ENCODE peak calls at places on chromosomes 1 and 21, in six cellular contexts. One of them, this sample, is unnamed.

GRCh38 chr1:205578780-205579571 is 52.8 kb downstream of the ELK4 start:
- DNase-seq in brain microvascular endothelial cell: no peak
- DNase-seq in mucosa of descending colon: peak
- DNase-seq in Peyer's patch: no peak
- DNase-seq in Panc1: no peak
- DNase-seq in HFF-Myc: no peak
- DNase-seq in this sample: no peak

GRCh38 chr1:12634696-12635202 is 9.1 kb upstream of the AADACL4 start:
- DNase-seq in brain microvascular endothelial cell: no peak
- DNase-seq in mucosa of descending colon: no peak
- DNase-seq in Peyer's patch: no peak
- DNase-seq in Panc1: no peak
- DNase-seq in HFF-Myc: no peak
- DNase-seq in this sample: no peak

GRCh38 chr1:41689139-41689538 is 204.7 kb upstream of the EDN2 start:
- DNase-seq in brain microvascular endothelial cell: no peak
- DNase-seq in mucosa of descending colon: no peak
- DNase-seq in Peyer's patch: no peak
- DNase-seq in Panc1: no peak
- DNase-seq in HFF-Myc: no peak
- DNase-seq in this sample: no peak

GRCh38 chr1:58585591-58586151 is 8.6 kb upstream of the TACSTD2 start:
- DNase-seq in brain microvascular endothelial cell: no peak
- DNase-seq in mucosa of descending colon: no peak
- DNase-seq in Peyer's patch: no peak
- DNase-seq in Panc1: no peak
- DNase-seq in HFF-Myc: no peak
- DNase-seq in this sample: no peak

GRCh38 chr1:22876359-22877111 is 96.1 kb downstream of the LACTBL1 start:
- DNase-seq in brain microvascular endothelial cell: peak
- DNase-seq in mucosa of descending colon: no peak
- DNase-seq in Peyer's patch: no peak
- DNase-seq in Panc1: no peak
- DNase-seq in HFF-Myc: no peak
- DNase-seq in this sample: no peak

GRCh38 chr21:25638634-25639166 is 358 bp upstream of the JAM2 start:
- DNase-seq in brain microvascular endothelial cell: no peak
- DNase-seq in mucosa of descending colon: no peak
- DNase-seq in Peyer's patch: no peak
- DNase-seq in Panc1: no peak
- DNase-seq in HFF-Myc: no peak
- DNase-seq in this sample: no peak

GRCh38 chr1:18211764-18212163 is 104.2 kb downstream of the IGSF21 start:
- DNase-seq in brain microvascular endothelial cell: no peak
- DNase-seq in mucosa of descending colon: no peak
- DNase-seq in Peyer's patch: no peak
- DNase-seq in Panc1: no peak
- DNase-seq in HFF-Myc: no peak
- DNase-seq in this sample: no peak

GRCh38 chr1:109980324-109981127 is 4.0 kb upstream of the AHCYL1 start:
- DNase-seq in brain microvascular endothelial cell: no peak
- DNase-seq in mucosa of descending colon: peak
- DNase-seq in Peyer's patch: no peak
- DNase-seq in Panc1: peak
- DNase-seq in HFF-Myc: no peak
- DNase-seq in this sample: no peak

GRCh38 chr1:6209661-6210605 is 4.0 kb downstream of the RNF207 start:
- DNase-seq in brain microvascular endothelial cell: no peak
- DNase-seq in mucosa of descending colon: no peak
- DNase-seq in Peyer's patch: no peak
- DNase-seq in Panc1: no peak
- DNase-seq in HFF-Myc: no peak
- DNase-seq in this sample: no peak

GRCh38 chr1:215677112-215677511 is 110.0 kb downstream of the KCTD3 start:
- DNase-seq in brain microvascular endothelial cell: no peak
- DNase-seq in mucosa of descending colon: no peak
- DNase-seq in Peyer's patch: no peak
- DNase-seq in Panc1: no peak
- DNase-seq in HFF-Myc: no peak
- DNase-seq in this sample: no peak

GRCh38 chr1:215673943-215674342 is 106.8 kb downstream of the KCTD3 start:
- DNase-seq in brain microvascular endothelial cell: no peak
- DNase-seq in mucosa of descending colon: no peak
- DNase-seq in Peyer's patch: no peak
- DNase-seq in Panc1: no peak
- DNase-seq in HFF-Myc: no peak
- DNase-seq in this sample: no peak

GRCh38 chr1:215669806-215670485 is 102.8 kb downstream of the KCTD3 start:
- DNase-seq in brain microvascular endothelial cell: no peak
- DNase-seq in mucosa of descending colon: no peak
- DNase-seq in Peyer's patch: no peak
- DNase-seq in Panc1: no peak
- DNase-seq in HFF-Myc: no peak
- DNase-seq in this sample: no peak

GRCh38 chr1:215667796-215668195 is 100.7 kb downstream of the KCTD3 start:
- DNase-seq in brain microvascular endothelial cell: no peak
- DNase-seq in mucosa of descending colon: no peak
- DNase-seq in Peyer's patch: no peak
- DNase-seq in Panc1: no peak
- DNase-seq in HFF-Myc: no peak
- DNase-seq in this sample: no peak

GRCh38 chr1:215672482-215672881 is 105.4 kb downstream of the KCTD3 start:
- DNase-seq in brain microvascular endothelial cell: no peak
- DNase-seq in mucosa of descending colon: no peak
- DNase-seq in Peyer's patch: no peak
- DNase-seq in Panc1: no peak
- DNase-seq in HFF-Myc: no peak
- DNase-seq in this sample: no peak
- TF ChIP-seq CTCF in brain microvascular endothelial cell: no peak
- TF ChIP-seq CTCF in mucosa of descending colon: no peak
- TF ChIP-seq CTCF in Peyer's patch: no peak
- TF ChIP-seq CTCF in Panc1: peak
- TF ChIP-seq CTCF in HFF-Myc: no peak
- TF ChIP-seq CTCF in this sample: no peak

GRCh38 chr1:26829214-26829911 is 2.9 kb downstream of the ZDHHC18 start:
- DNase-seq in brain microvascular endothelial cell: no peak
- DNase-seq in mucosa of descending colon: no peak
- DNase-seq in Peyer's patch: no peak
- DNase-seq in Panc1: no peak
- DNase-seq in HFF-Myc: no peak
- DNase-seq in this sample: no peak
- TF ChIP-seq CTCF in brain microvascular endothelial cell: no peak
- TF ChIP-seq CTCF in mucosa of descending colon: no peak
- TF ChIP-seq CTCF in Peyer's patch: no peak
- TF ChIP-seq CTCF in Panc1: no peak
- TF ChIP-seq CTCF in HFF-Myc: no peak
- TF ChIP-seq CTCF in this sample: no peak

GRCh38 chr1:15501208-15502032 is 22.6 kb downstream of the CASP9 start:
- DNase-seq in brain microvascular endothelial cell: peak
- DNase-seq in mucosa of descending colon: no peak
- DNase-seq in Peyer's patch: peak
- DNase-seq in Panc1: no peak
- DNase-seq in HFF-Myc: no peak
- DNase-seq in this sample: peak
- TF ChIP-seq CTCF in brain microvascular endothelial cell: peak
- TF ChIP-seq CTCF in mucosa of descending colon: peak
- TF ChIP-seq CTCF in Peyer's patch: peak
- TF ChIP-seq CTCF in Panc1: peak
- TF ChIP-seq CTCF in HFF-Myc: peak
- TF ChIP-seq CTCF in this sample: no peak

DNA sequence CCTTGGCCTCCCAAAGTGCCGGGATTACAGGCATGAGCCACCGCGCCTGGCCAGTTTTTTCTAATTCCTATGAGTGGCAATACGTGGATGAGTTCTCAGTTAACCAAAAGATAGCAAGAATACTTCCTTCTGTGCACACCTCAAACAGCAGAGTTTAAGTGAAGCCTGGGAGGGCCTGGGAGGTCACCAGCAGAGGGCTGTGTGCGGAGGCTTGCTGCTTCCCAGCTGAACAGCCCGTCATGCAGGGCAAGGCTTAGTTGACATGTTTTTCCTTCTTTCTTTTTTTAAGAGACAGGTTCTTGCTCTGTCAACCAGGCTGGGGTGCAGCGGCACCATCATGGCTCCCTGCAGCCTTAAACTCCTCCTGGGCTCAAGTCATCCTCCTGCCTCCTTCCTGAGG is 17.8 kb downstream of the GNG4 start:
- DNase-seq in brain microvascular endothelial cell: no peak
- DNase-seq in mucosa of descending colon: no peak
- DNase-seq in Peyer's patch: no peak
- DNase-seq in Panc1: no peak
- DNase-seq in HFF-Myc: no peak
- DNase-seq in this sample: no peak
- TF ChIP-seq CTCF in brain microvascular endothelial cell: peak
- TF ChIP-seq CTCF in mucosa of descending colon: no peak
- TF ChIP-seq CTCF in Peyer's patch: no peak
- TF ChIP-seq CTCF in Panc1: no peak
- TF ChIP-seq CTCF in HFF-Myc: no peak
- TF ChIP-seq CTCF in this sample: no peak

GRCh38 chr1:190494451-190494850 is 16.8 kb upstream of the BRINP3 start:
- DNase-seq in brain microvascular endothelial cell: no peak
- DNase-seq in mucosa of descending colon: no peak
- DNase-seq in Peyer's patch: no peak
- DNase-seq in Panc1: no peak
- DNase-seq in HFF-Myc: no peak
- DNase-seq in this sample: no peak

GRCh38 chr1:190491404-190491803 is 13.7 kb upstream of the BRINP3 start:
- DNase-seq in brain microvascular endothelial cell: no peak
- DNase-seq in mucosa of descending colon: no peak
- DNase-seq in Peyer's patch: no peak
- DNase-seq in Panc1: no peak
- DNase-seq in HFF-Myc: no peak
- DNase-seq in this sample: no peak
- TF ChIP-seq CTCF in brain microvascular endothelial cell: no peak
- TF ChIP-seq CTCF in mucosa of descending colon: no peak
- TF ChIP-seq CTCF in Peyer's patch: no peak
- TF ChIP-seq CTCF in Panc1: no peak
- TF ChIP-seq CTCF in HFF-Myc: no peak
- TF ChIP-seq CTCF in this sample: no peak

GRCh38 chr1:240005997-240006650 is 85.6 kb upstream of the FMN2 start:
- DNase-seq in brain microvascular endothelial cell: no peak
- DNase-seq in mucosa of descending colon: no peak
- DNase-seq in Peyer's patch: no peak
- DNase-seq in Panc1: no peak
- DNase-seq in HFF-Myc: no peak
- DNase-seq in this sample: no peak
- TF ChIP-seq CTCF in brain microvascular endothelial cell: no peak
- TF ChIP-seq CTCF in mucosa of descending colon: no peak
- TF ChIP-seq CTCF in Peyer's patch: no peak
- TF ChIP-seq CTCF in Panc1: no peak
- TF ChIP-seq CTCF in HFF-Myc: no peak
- TF ChIP-seq CTCF in this sample: no peak

GRCh38 chr1:207060596-207060995 is 7.5 kb downstream of the PFKFB2 start:
- DNase-seq in brain microvascular endothelial cell: no peak
- DNase-seq in mucosa of descending colon: no peak
- DNase-seq in Peyer's patch: no peak
- DNase-seq in Panc1: no peak
- DNase-seq in HFF-Myc: no peak
- DNase-seq in this sample: no peak

GRCh38 chr1:207056673-207057072 is 3.6 kb downstream of the PFKFB2 start:
- DNase-seq in brain microvascular endothelial cell: no peak
- DNase-seq in mucosa of descending colon: no peak
- DNase-seq in Peyer's patch: no peak
- DNase-seq in Panc1: no peak
- DNase-seq in HFF-Myc: no peak
- DNase-seq in this sample: no peak

GRCh38 chr1:207058252-207058651 is 5.2 kb downstream of the PFKFB2 start:
- DNase-seq in brain microvascular endothelial cell: no peak
- DNase-seq in mucosa of descending colon: no peak
- DNase-seq in Peyer's patch: no peak
- DNase-seq in Panc1: no peak
- DNase-seq in HFF-Myc: no peak
- DNase-seq in this sample: no peak

GRCh38 chr1:207059881-207060280 is 6.8 kb downstream of the PFKFB2 start:
- DNase-seq in brain microvascular endothelial cell: no peak
- DNase-seq in mucosa of descending colon: no peak
- DNase-seq in Peyer's patch: no peak
- DNase-seq in Panc1: no peak
- DNase-seq in HFF-Myc: no peak
- DNase-seq in this sample: no peak

DNA sequence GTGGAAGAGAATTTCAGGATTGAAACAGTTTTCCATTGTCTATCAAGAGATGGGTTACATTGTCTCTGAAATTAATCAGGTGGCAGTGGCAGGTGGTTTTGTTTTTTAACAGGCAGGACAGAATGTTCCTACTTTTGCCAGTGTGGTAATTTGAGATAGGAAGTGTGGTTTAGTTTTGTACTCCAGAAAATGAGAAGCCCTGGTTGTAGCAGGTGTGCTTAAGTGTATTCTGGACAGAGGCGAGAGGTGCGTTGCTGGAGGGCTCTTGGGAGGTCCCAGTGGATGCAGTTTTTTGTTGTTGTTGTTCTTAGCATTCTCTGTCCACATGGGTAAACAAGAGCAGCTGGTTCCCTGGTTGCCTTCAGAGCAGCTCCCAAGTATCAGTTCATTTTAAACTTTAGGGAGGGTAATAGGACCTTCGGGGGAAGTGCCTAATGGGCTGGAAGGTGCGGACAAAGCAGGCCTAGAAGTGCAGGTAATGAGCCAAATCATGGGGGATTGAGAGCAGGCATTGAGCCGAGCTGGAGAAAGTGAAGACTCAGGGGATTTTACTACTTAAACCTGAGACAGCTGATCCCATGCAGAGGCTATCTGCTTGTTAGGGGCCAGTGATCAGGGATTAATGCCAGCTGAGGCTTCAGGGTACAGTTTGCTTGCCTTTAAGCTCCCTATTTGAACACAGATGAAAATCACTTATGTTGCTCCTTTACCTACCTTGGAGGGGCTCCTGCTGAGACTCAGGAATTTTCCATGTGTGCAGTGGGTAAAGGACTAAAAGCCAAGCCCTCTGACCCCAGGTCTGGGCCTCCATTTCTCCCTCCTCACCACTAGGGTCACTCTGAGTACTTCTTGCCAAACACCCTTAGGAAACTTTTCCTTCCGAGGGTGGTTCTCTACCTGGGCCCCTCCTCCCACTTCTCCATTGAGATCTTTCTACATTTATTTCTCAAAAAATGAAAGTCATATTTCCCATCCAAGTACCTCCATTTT is 6.1 kb downstream of the PFKFB2 start:
- DNase-seq in brain microvascular endothelial cell: no peak
- DNase-seq in mucosa of descending colon: no peak
- DNase-seq in Peyer's patch: peak
- DNase-seq in Panc1: no peak
- DNase-seq in HFF-Myc: no peak
- DNase-seq in this sample: no peak
- TF ChIP-seq CTCF in brain microvascular endothelial cell: no peak
- TF ChIP-seq CTCF in mucosa of descending colon: no peak
- TF ChIP-seq CTCF in Peyer's patch: no peak
- TF ChIP-seq CTCF in Panc1: no peak
- TF ChIP-seq CTCF in HFF-Myc: no peak
- TF ChIP-seq CTCF in this sample: no peak

GRCh38 chr1:93608188-93609109 is 73.2 kb downstream of the BCAR3 start:
- DNase-seq in brain microvascular endothelial cell: no peak
- DNase-seq in mucosa of descending colon: no peak
- DNase-seq in Peyer's patch: no peak
- DNase-seq in Panc1: no peak
- DNase-seq in HFF-Myc: peak
- DNase-seq in this sample: no peak
- TF ChIP-seq CTCF in brain microvascular endothelial cell: peak
- TF ChIP-seq CTCF in mucosa of descending colon: no peak
- TF ChIP-seq CTCF in Peyer's patch: no peak
- TF ChIP-seq CTCF in Panc1: no peak
- TF ChIP-seq CTCF in HFF-Myc: peak
- TF ChIP-seq CTCF in this sample: no peak